ENCODE peak calls at places on chromosome 14, in five cellular contexts. One of them, this sample, is unnamed.
A peak's percentile ranks its signal among the peaks of the same experiment; 100 is the strongest.

GRCh38 chr14:77882631-77883030 is 82.7 kb downstream of the ADCK1 start:
- DNase-seq in IMR-90: no peak
- DNase-seq in MM.1S: no peak
- DNase-seq in endodermal cell: no peak
- DNase-seq in cardiac muscle cell: peak; percentile 26
- DNase-seq in this sample: no peak

GRCh38 chr14:80278293-80279037 is 67.2 kb upstream of the DIO2 start:
- DNase-seq in IMR-90: peak; percentile 65
- DNase-seq in MM.1S: no peak
- DNase-seq in endodermal cell: no peak
- DNase-seq in cardiac muscle cell: peak; percentile 61
- DNase-seq in this sample: no peak

GRCh38 chr14:46717211-46717610 is 65.6 kb upstream of the RPL10L start:
- DNase-seq in IMR-90: no peak
- DNase-seq in MM.1S: no peak
- DNase-seq in endodermal cell: no peak
- DNase-seq in cardiac muscle cell: no peak
- DNase-seq in this sample: no peak

GRCh38 chr14:104145826-104146642 is 7.6 kb downstream of the KIF26A start:
- DNase-seq in IMR-90: no peak
- DNase-seq in MM.1S: no peak
- DNase-seq in endodermal cell: peak; percentile 39
- DNase-seq in cardiac muscle cell: no peak
- DNase-seq in this sample: no peak

GRCh38 chr14:59484611-59485174 is 376 bp downstream of the JKAMP start:
- DNase-seq in IMR-90: peak; percentile 17
- DNase-seq in MM.1S: peak; percentile 21
- DNase-seq in endodermal cell: no peak
- DNase-seq in cardiac muscle cell: no peak
- DNase-seq in this sample: no peak

GRCh38 chr14:76271371-76271770 is 104.6 kb upstream of the ESRRB start:
- DNase-seq in IMR-90: no peak
- DNase-seq in MM.1S: no peak
- DNase-seq in endodermal cell: peak; percentile 13
- DNase-seq in cardiac muscle cell: no peak
- DNase-seq in this sample: no peak

GRCh38 chr14:59055439-59056045 is 132.9 kb upstream of the DAAM1 start:
- DNase-seq in IMR-90: peak; percentile 72
- DNase-seq in MM.1S: peak; percentile 30
- DNase-seq in endodermal cell: peak; percentile 69
- DNase-seq in cardiac muscle cell: peak; percentile 73
- DNase-seq in this sample: peak; percentile 30

GRCh38 chr14:90645842-90646443 is 170.3 kb downstream of the TTC7B start:
- DNase-seq in IMR-90: peak; percentile 60
- DNase-seq in MM.1S: no peak
- DNase-seq in endodermal cell: peak; percentile 96
- DNase-seq in cardiac muscle cell: peak; percentile 41
- DNase-seq in this sample: no peak

GRCh38 chr14:87952307-87953094 is 40.5 kb downstream of the GALC start:
- DNase-seq in IMR-90: no peak
- DNase-seq in MM.1S: no peak
- DNase-seq in endodermal cell: no peak
- DNase-seq in cardiac muscle cell: no peak
- DNase-seq in this sample: no peak

GRCh38 chr14:60657609-60657983 is 8.3 kb upstream of the SIX1 start:
- DNase-seq in IMR-90: no peak
- DNase-seq in MM.1S: no peak
- DNase-seq in endodermal cell: peak; percentile 67
- DNase-seq in cardiac muscle cell: no peak
- DNase-seq in this sample: no peak

GRCh38 chr14:70130498-70130897 is 58.3 kb downstream of the SLC8A3 start:
- DNase-seq in IMR-90: no peak
- DNase-seq in MM.1S: no peak
- DNase-seq in endodermal cell: no peak
- DNase-seq in cardiac muscle cell: no peak
- DNase-seq in this sample: no peak

GRCh38 chr14:24071144-24071697 is at the start of gene CPNE6:
- DNase-seq in IMR-90: no peak
- DNase-seq in MM.1S: no peak
- DNase-seq in endodermal cell: no peak
- DNase-seq in cardiac muscle cell: no peak
- DNase-seq in this sample: no peak

GRCh38 chr14:19828314-19828713 is 24.7 kb downstream of the OR4N2 start:
- DNase-seq in IMR-90: no peak
- DNase-seq in MM.1S: no peak
- DNase-seq in endodermal cell: no peak
- DNase-seq in cardiac muscle cell: no peak
- DNase-seq in this sample: no peak

GRCh38 chr14:22848391-22849164 is 12.2 kb downstream of the MMP14 start:
- DNase-seq in IMR-90: peak; percentile 92
- DNase-seq in MM.1S: no peak
- DNase-seq in endodermal cell: peak; percentile 69
- DNase-seq in cardiac muscle cell: peak; percentile 98
- DNase-seq in this sample: peak; percentile 89

GRCh38 chr14:54600685-54601084 is 33.8 kb downstream of the SAMD4A start:
- DNase-seq in IMR-90: peak; percentile 94
- DNase-seq in MM.1S: no peak
- DNase-seq in endodermal cell: no peak
- DNase-seq in cardiac muscle cell: peak; percentile 51
- DNase-seq in this sample: peak; percentile 68

GRCh38 chr14:100143523-100143922 is 15.9 kb downstream of the DEGS2 start:
- DNase-seq in IMR-90: no peak
- DNase-seq in MM.1S: no peak
- DNase-seq in endodermal cell: no peak
- DNase-seq in cardiac muscle cell: no peak
- DNase-seq in this sample: no peak

GRCh38 chr14:100749967-100750597 is 23.4 kb downstream of the DLK1 start:
- DNase-seq in IMR-90: no peak
- DNase-seq in MM.1S: no peak
- DNase-seq in endodermal cell: peak; percentile 8
- DNase-seq in cardiac muscle cell: no peak
- DNase-seq in this sample: no peak

GRCh38 chr14:58955294-58955821 is 233.1 kb upstream of the DAAM1 start:
- DNase-seq in IMR-90: peak; percentile 41
- DNase-seq in MM.1S: no peak
- DNase-seq in endodermal cell: peak; percentile 58
- DNase-seq in cardiac muscle cell: peak; percentile 70
- DNase-seq in this sample: no peak

GRCh38 chr14:103563089-103563620 is 395 bp downstream of the COA8 start:
- DNase-seq in IMR-90: no peak
- DNase-seq in MM.1S: peak; percentile 14
- DNase-seq in endodermal cell: no peak
- DNase-seq in cardiac muscle cell: no peak
- DNase-seq in this sample: no peak

GRCh38 chr14:45253754-45254300 is 825 bp upstream of the MIS18BP1 start:
- DNase-seq in IMR-90: peak; percentile 26
- DNase-seq in MM.1S: peak; percentile 6
- DNase-seq in endodermal cell: no peak
- DNase-seq in cardiac muscle cell: no peak
- DNase-seq in this sample: no peak

GRCh38 chr14:105855246-105855892 is 329.0 kb downstream of the TMEM121 start:
- DNase-seq in IMR-90: no peak
- DNase-seq in MM.1S: no peak
- DNase-seq in endodermal cell: peak; percentile 15
- DNase-seq in cardiac muscle cell: no peak
- DNase-seq in this sample: no peak

GRCh38 chr14:77340389-77340788 is 19.6 kb downstream of the GSTZ1 start:
- DNase-seq in IMR-90: no peak
- DNase-seq in MM.1S: no peak
- DNase-seq in endodermal cell: peak; percentile 64
- DNase-seq in cardiac muscle cell: no peak
- DNase-seq in this sample: no peak

GRCh38 chr14:65224799-65225198 is 122.5 kb upstream of the MAX start:
- DNase-seq in IMR-90: no peak
- DNase-seq in MM.1S: no peak
- DNase-seq in endodermal cell: no peak
- DNase-seq in cardiac muscle cell: peak; percentile 46
- DNase-seq in this sample: no peak

GRCh38 chr14:59464651-59465569 is at the start of gene GPR135:
- DNase-seq in IMR-90: peak; percentile 56
- DNase-seq in MM.1S: peak; percentile 22
- DNase-seq in endodermal cell: peak; percentile 91
- DNase-seq in cardiac muscle cell: peak; percentile 65
- DNase-seq in this sample: no peak

GRCh38 chr14:22122227-22123187 is 448.9 kb upstream of the OR4E1 start:
- DNase-seq in IMR-90: peak; percentile 5
- DNase-seq in MM.1S: peak; percentile 15
- DNase-seq in endodermal cell: no peak
- DNase-seq in cardiac muscle cell: no peak
- DNase-seq in this sample: no peak

GRCh38 chr14:44833376-44833775 is 128.4 kb downstream of the KLHL28 start:
- DNase-seq in IMR-90: peak; percentile 43
- DNase-seq in MM.1S: no peak
- DNase-seq in endodermal cell: no peak
- DNase-seq in cardiac muscle cell: peak; percentile 17
- DNase-seq in this sample: no peak

GRCh38 chr14:101598159-101598558 is 36.9 kb downstream of the DIO3 start:
- DNase-seq in IMR-90: no peak
- DNase-seq in MM.1S: no peak
- DNase-seq in endodermal cell: no peak
- DNase-seq in cardiac muscle cell: no peak
- DNase-seq in this sample: no peak

GRCh38 chr14:27056586-27056985 is 458.8 kb upstream of the NOVA1 start:
- DNase-seq in IMR-90: no peak
- DNase-seq in MM.1S: no peak
- DNase-seq in endodermal cell: no peak
- DNase-seq in cardiac muscle cell: no peak
- DNase-seq in this sample: no peak

GRCh38 chr14:61322799-61323290 is 1.5 kb downstream of the PRKCH start:
- DNase-seq in IMR-90: peak; percentile 2
- DNase-seq in MM.1S: no peak
- DNase-seq in endodermal cell: peak; percentile 64
- DNase-seq in cardiac muscle cell: no peak
- DNase-seq in this sample: no peak

GRCh38 chr14:96394047-96394815 is 2.3 kb downstream of the AK7 start:
- DNase-seq in IMR-90: no peak
- DNase-seq in MM.1S: no peak
- DNase-seq in endodermal cell: peak; percentile 15
- DNase-seq in cardiac muscle cell: no peak
- DNase-seq in this sample: no peak
- TF ChIP-seq CTCF in IMR-90: no peak
- TF ChIP-seq CTCF in MM.1S: no peak
- TF ChIP-seq CTCF in endodermal cell: peak; percentile 27
- TF ChIP-seq CTCF in cardiac muscle cell: no peak
- TF ChIP-seq CTCF in this sample: no peak

GRCh38 chr14:74963705-74964271 is 8.4 kb upstream of the PGF start:
- DNase-seq in IMR-90: peak; percentile 76
- DNase-seq in MM.1S: no peak
- DNase-seq in endodermal cell: no peak
- DNase-seq in cardiac muscle cell: peak; percentile 51
- DNase-seq in this sample: no peak
- H3K27ac ChIP-seq in IMR-90: no peak overlapping the region
- H3K27ac ChIP-seq in MM.1S: no peak overlapping the region
- H3K27ac ChIP-seq in endodermal cell: no peak overlapping the region
- H3K27ac ChIP-seq in cardiac muscle cell: peak overlapping the region; percentile 58
- H3K27ac ChIP-seq in this sample: no peak overlapping the region

GRCh38 chr14:86003998-86004397 is 474.1 kb downstream of the FLRT2 start:
- DNase-seq in IMR-90: peak; percentile 87
- DNase-seq in MM.1S: no peak
- DNase-seq in endodermal cell: no peak
- DNase-seq in cardiac muscle cell: peak; percentile 44
- DNase-seq in this sample: no peak
- H3K9me3 ChIP-seq in IMR-90: no peaks in the 10 kb centered on the region
- H3K9me3 ChIP-seq in MM.1S: no peaks in the 10 kb centered on the region
- H3K9me3 ChIP-seq in endodermal cell: no peaks in the 10 kb centered on the region
- H3K9me3 ChIP-seq in cardiac muscle cell: no peaks in the 10 kb centered on the region
- H3K9me3 ChIP-seq in this sample: no peaks in the 10 kb centered on the region

DNA sequence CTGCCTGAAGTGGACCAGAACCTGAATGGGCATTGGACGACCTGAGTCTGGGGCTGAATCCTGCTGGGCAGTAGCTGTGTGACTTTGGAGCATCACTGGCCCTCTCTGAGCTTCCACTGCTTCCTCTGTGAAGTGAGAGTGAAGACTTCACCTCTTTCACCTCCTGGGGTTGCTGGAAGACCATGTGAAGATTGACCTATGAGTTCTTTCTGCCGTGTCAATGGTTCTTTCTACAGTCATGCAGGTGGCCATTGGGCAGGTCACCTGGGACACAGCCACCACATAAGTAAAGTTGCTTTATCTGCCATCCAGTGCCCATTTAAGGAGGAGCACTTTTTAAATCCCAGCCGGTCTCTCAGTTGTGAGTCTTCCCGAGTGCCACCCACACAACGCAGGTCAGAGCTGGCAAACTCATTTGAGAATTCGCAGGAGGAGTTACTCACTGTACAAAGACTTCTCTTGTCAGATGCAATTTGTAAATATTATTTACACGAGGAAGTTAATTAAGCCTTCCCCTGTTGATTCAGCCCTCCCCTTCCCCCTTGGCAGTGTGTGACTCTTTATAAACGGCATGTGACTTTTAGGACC is 74.8 kb upstream of the TCL1B start:
- DNase-seq in IMR-90: no peak
- DNase-seq in MM.1S: no peak
- DNase-seq in endodermal cell: no peak
- DNase-seq in cardiac muscle cell: no peak
- DNase-seq in this sample: no peak
- TF ChIP-seq CTCF in IMR-90: no peak
- TF ChIP-seq CTCF in MM.1S: no peak
- TF ChIP-seq CTCF in endodermal cell: no peak
- TF ChIP-seq CTCF in cardiac muscle cell: no peak
- TF ChIP-seq CTCF in this sample: no peak

GRCh38 chr14:31166271-31166561 is 41.4 kb downstream of the HECTD1 start:
- DNase-seq in IMR-90: no peak
- DNase-seq in MM.1S: no peak
- DNase-seq in endodermal cell: no peak
- DNase-seq in cardiac muscle cell: peak; percentile 6
- DNase-seq in this sample: no peak
- H3K27ac ChIP-seq in IMR-90: no peak overlapping the region
- H3K27ac ChIP-seq in MM.1S: no peak overlapping the region
- H3K27ac ChIP-seq in endodermal cell: no peak overlapping the region
- H3K27ac ChIP-seq in cardiac muscle cell: no peak overlapping the region
- H3K27ac ChIP-seq in this sample: peak overlapping the region; percentile 75

DNA sequence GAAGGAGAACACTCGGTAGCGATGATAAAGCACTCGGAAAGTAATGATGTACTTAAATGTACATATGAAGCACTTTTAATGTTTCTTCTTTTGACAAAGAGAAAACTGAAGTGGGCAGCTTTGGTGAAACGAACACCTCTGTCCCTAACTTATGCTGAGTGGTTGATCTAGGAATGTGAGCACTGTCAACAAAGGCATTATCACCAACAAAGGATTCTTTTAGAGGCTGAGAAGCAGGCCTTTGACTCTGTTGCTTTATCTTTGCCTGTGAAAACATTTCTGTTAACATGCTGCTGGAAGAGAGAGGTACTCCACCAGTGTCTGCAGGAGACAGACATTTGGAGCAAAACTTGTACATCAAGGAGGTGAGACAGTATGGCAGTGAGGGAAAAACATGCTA is 103.2 kb upstream of the VRK1 start:
- DNase-seq in IMR-90: no peak
- DNase-seq in MM.1S: no peak
- DNase-seq in endodermal cell: no peak
- DNase-seq in cardiac muscle cell: no peak
- DNase-seq in this sample: no peak
- H3K9me3 ChIP-seq in IMR-90: no peaks in the 10 kb centered on the region
- H3K9me3 ChIP-seq in MM.1S: no peaks in the 10 kb centered on the region
- H3K9me3 ChIP-seq in endodermal cell: peaks cover 25% of the 10 kb centered on the region
- H3K9me3 ChIP-seq in cardiac muscle cell: no peaks in the 10 kb centered on the region
- H3K9me3 ChIP-seq in this sample: no peaks in the 10 kb centered on the region

GRCh38 chr14:32366256-32366655 is 37.2 kb downstream of the AKAP6 start:
- DNase-seq in IMR-90: no peak
- DNase-seq in MM.1S: no peak
- DNase-seq in endodermal cell: peak; percentile 54
- DNase-seq in cardiac muscle cell: peak; percentile 51
- DNase-seq in this sample: no peak
- TF ChIP-seq CTCF in IMR-90: peak; percentile 9
- TF ChIP-seq CTCF in MM.1S: no peak
- TF ChIP-seq CTCF in endodermal cell: peak; percentile 39
- TF ChIP-seq CTCF in cardiac muscle cell: no peak
- TF ChIP-seq CTCF in this sample: peak; percentile 14

This sample was measured in AG04450.